ENCODE peak calls at places on chromosomes 16 and 17, in five cellular contexts. One of them, this sample, is unnamed.

GRCh38 chr16:84933774-84934571 is 77.4 kb downstream of the ZDHHC7 start:
- DNase-seq in activated CD4-positive, alpha-beta T cell treated with anti-CD3 and anti-CD28 coated beads for 36 hours: no peak
- DNase-seq in GF-D8: no peak
- DNase-seq in CD4-positive, alpha-beta memory T cell: no peak
- DNase-seq in hypothalamus: peak; percentile 77
- DNase-seq in this sample: no peak

GRCh38 chr17:82050152-82050760 is 1.4 kb downstream of the RFNG start:
- DNase-seq in activated CD4-positive, alpha-beta T cell treated with anti-CD3 and anti-CD28 coated beads for 36 hours: peak; percentile 10
- DNase-seq in GF-D8: no peak
- DNase-seq in CD4-positive, alpha-beta memory T cell: no peak
- DNase-seq in hypothalamus: no peak
- DNase-seq in this sample: no peak

GRCh38 chr17:32265192-32265895 is at the start of gene RHBDL3:
- DNase-seq in activated CD4-positive, alpha-beta T cell treated with anti-CD3 and anti-CD28 coated beads for 36 hours: peak; percentile 27
- DNase-seq in GF-D8: no peak
- DNase-seq in CD4-positive, alpha-beta memory T cell: no peak
- DNase-seq in hypothalamus: peak; percentile 30
- DNase-seq in this sample: no peak

GRCh38 chr16:87409153-87409552 is 17.0 kb downstream of the MAP1LC3B start:
- DNase-seq in activated CD4-positive, alpha-beta T cell treated with anti-CD3 and anti-CD28 coated beads for 36 hours: no peak
- DNase-seq in GF-D8: no peak
- DNase-seq in CD4-positive, alpha-beta memory T cell: no peak
- DNase-seq in hypothalamus: no peak
- DNase-seq in this sample: no peak

GRCh38 chr16:48534601-48535340 is 75.2 kb downstream of the N4BP1 start:
- DNase-seq in activated CD4-positive, alpha-beta T cell treated with anti-CD3 and anti-CD28 coated beads for 36 hours: no peak
- DNase-seq in GF-D8: no peak
- DNase-seq in CD4-positive, alpha-beta memory T cell: no peak
- DNase-seq in hypothalamus: no peak
- DNase-seq in this sample: no peak

GRCh38 chr16:17927015-17927414 is 409.5 kb downstream of the NPIPA8 start:
- DNase-seq in activated CD4-positive, alpha-beta T cell treated with anti-CD3 and anti-CD28 coated beads for 36 hours: no peak
- DNase-seq in GF-D8: no peak
- DNase-seq in CD4-positive, alpha-beta memory T cell: no peak
- DNase-seq in hypothalamus: no peak
- DNase-seq in this sample: no peak

GRCh38 chr16:12296406-12296805 is 319.9 kb downstream of the SNX29 start:
- DNase-seq in activated CD4-positive, alpha-beta T cell treated with anti-CD3 and anti-CD28 coated beads for 36 hours: no peak
- DNase-seq in GF-D8: no peak
- DNase-seq in CD4-positive, alpha-beta memory T cell: no peak
- DNase-seq in hypothalamus: no peak
- DNase-seq in this sample: no peak

GRCh38 chr17:34081269-34081668 is 173.8 kb upstream of the CCL2 start:
- DNase-seq in activated CD4-positive, alpha-beta T cell treated with anti-CD3 and anti-CD28 coated beads for 36 hours: no peak
- DNase-seq in GF-D8: no peak
- DNase-seq in CD4-positive, alpha-beta memory T cell: no peak
- DNase-seq in hypothalamus: no peak
- DNase-seq in this sample: no peak

GRCh38 chr17:54194268-54194667 is 371.5 kb downstream of the KIF2B start:
- DNase-seq in activated CD4-positive, alpha-beta T cell treated with anti-CD3 and anti-CD28 coated beads for 36 hours: no peak
- DNase-seq in GF-D8: no peak
- DNase-seq in CD4-positive, alpha-beta memory T cell: no peak
- DNase-seq in hypothalamus: no peak
- DNase-seq in this sample: no peak

GRCh38 chr17:76072149-76072858 is at the start of gene SRP68:
- DNase-seq in activated CD4-positive, alpha-beta T cell treated with anti-CD3 and anti-CD28 coated beads for 36 hours: peak; percentile 90
- DNase-seq in GF-D8: peak; percentile 82
- DNase-seq in CD4-positive, alpha-beta memory T cell: peak; percentile 77
- DNase-seq in hypothalamus: peak; percentile 95
- DNase-seq in this sample: peak; percentile 77

GRCh38 chr17:42116705-42117396 is 4.3 kb downstream of the KAT2A start:
- DNase-seq in activated CD4-positive, alpha-beta T cell treated with anti-CD3 and anti-CD28 coated beads for 36 hours: peak; percentile 90
- DNase-seq in GF-D8: no peak
- DNase-seq in CD4-positive, alpha-beta memory T cell: peak; percentile 84
- DNase-seq in hypothalamus: peak; percentile 70
- DNase-seq in this sample: peak; percentile 70

GRCh38 chr17:44988256-44988942 is 20.3 kb upstream of the C1QL1 start:
- DNase-seq in activated CD4-positive, alpha-beta T cell treated with anti-CD3 and anti-CD28 coated beads for 36 hours: no peak
- DNase-seq in GF-D8: no peak
- DNase-seq in CD4-positive, alpha-beta memory T cell: no peak
- DNase-seq in hypothalamus: no peak
- DNase-seq in this sample: no peak

GRCh38 chr17:50547736-50548083 is 736 bp downstream of the SPATA20 start:
- DNase-seq in activated CD4-positive, alpha-beta T cell treated with anti-CD3 and anti-CD28 coated beads for 36 hours: no peak
- DNase-seq in GF-D8: no peak
- DNase-seq in CD4-positive, alpha-beta memory T cell: no peak
- DNase-seq in hypothalamus: no peak
- DNase-seq in this sample: no peak

GRCh38 chr17:19410875-19411291 is at the start of gene RNF112:
- DNase-seq in activated CD4-positive, alpha-beta T cell treated with anti-CD3 and anti-CD28 coated beads for 36 hours: no peak
- DNase-seq in GF-D8: no peak
- DNase-seq in CD4-positive, alpha-beta memory T cell: no peak
- DNase-seq in hypothalamus: peak; percentile 39
- DNase-seq in this sample: no peak

GRCh38 chr17:15289285-15290185 is 24.4 kb upstream of the PMP22 start:
- DNase-seq in activated CD4-positive, alpha-beta T cell treated with anti-CD3 and anti-CD28 coated beads for 36 hours: no peak
- DNase-seq in GF-D8: no peak
- DNase-seq in CD4-positive, alpha-beta memory T cell: no peak
- DNase-seq in hypothalamus: no peak
- DNase-seq in this sample: no peak

GRCh38 chr16:83552193-83552592 is 255.6 kb upstream of the HSBP1 start:
- DNase-seq in activated CD4-positive, alpha-beta T cell treated with anti-CD3 and anti-CD28 coated beads for 36 hours: no peak
- DNase-seq in GF-D8: no peak
- DNase-seq in CD4-positive, alpha-beta memory T cell: no peak
- DNase-seq in hypothalamus: no peak
- DNase-seq in this sample: no peak

GRCh38 chr16:57091200-57091989 is 988 bp upstream of the CPNE2 start:
- DNase-seq in activated CD4-positive, alpha-beta T cell treated with anti-CD3 and anti-CD28 coated beads for 36 hours: no peak
- DNase-seq in GF-D8: no peak
- DNase-seq in CD4-positive, alpha-beta memory T cell: no peak
- DNase-seq in hypothalamus: peak; percentile 25
- DNase-seq in this sample: no peak

GRCh38 chr16:54647731-54648221 is 282.9 kb upstream of the IRX5 start:
- DNase-seq in activated CD4-positive, alpha-beta T cell treated with anti-CD3 and anti-CD28 coated beads for 36 hours: no peak
- DNase-seq in GF-D8: no peak
- DNase-seq in CD4-positive, alpha-beta memory T cell: no peak
- DNase-seq in hypothalamus: no peak
- DNase-seq in this sample: no peak

GRCh38 chr17:74052993-74053744 is 150.3 kb upstream of the RPL38 start:
- DNase-seq in activated CD4-positive, alpha-beta T cell treated with anti-CD3 and anti-CD28 coated beads for 36 hours: no peak
- DNase-seq in GF-D8: no peak
- DNase-seq in CD4-positive, alpha-beta memory T cell: no peak
- DNase-seq in hypothalamus: no peak
- DNase-seq in this sample: no peak

GRCh38 chr16:73365010-73365409 is 317.1 kb upstream of the ZFHX3 start:
- DNase-seq in activated CD4-positive, alpha-beta T cell treated with anti-CD3 and anti-CD28 coated beads for 36 hours: no peak
- DNase-seq in GF-D8: no peak
- DNase-seq in CD4-positive, alpha-beta memory T cell: no peak
- DNase-seq in hypothalamus: peak; percentile 0
- DNase-seq in this sample: peak; percentile 71

GRCh38 chr17:75487351-75488070 is 27.8 kb downstream of the CASKIN2 start:
- DNase-seq in activated CD4-positive, alpha-beta T cell treated with anti-CD3 and anti-CD28 coated beads for 36 hours: peak; percentile 56
- DNase-seq in GF-D8: peak; percentile 75
- DNase-seq in CD4-positive, alpha-beta memory T cell: peak; percentile 51
- DNase-seq in hypothalamus: no peak
- DNase-seq in this sample: no peak

GRCh38 chr16:4327782-4328579 is 12.1 kb downstream of the GLIS2 start:
- DNase-seq in activated CD4-positive, alpha-beta T cell treated with anti-CD3 and anti-CD28 coated beads for 36 hours: peak; percentile 82
- DNase-seq in GF-D8: peak; percentile 23
- DNase-seq in CD4-positive, alpha-beta memory T cell: peak; percentile 43
- DNase-seq in hypothalamus: peak; percentile 77
- DNase-seq in this sample: peak; percentile 11

GRCh38 chr16:57277586-57277985 is 6.9 kb downstream of the PLLP start:
- DNase-seq in activated CD4-positive, alpha-beta T cell treated with anti-CD3 and anti-CD28 coated beads for 36 hours: peak; percentile 83
- DNase-seq in GF-D8: peak; percentile 51
- DNase-seq in CD4-positive, alpha-beta memory T cell: peak; percentile 79
- DNase-seq in hypothalamus: no peak
- DNase-seq in this sample: peak; percentile 12

GRCh38 chr17:74959826-74960738 is 12.5 kb downstream of the HID1 start:
- DNase-seq in activated CD4-positive, alpha-beta T cell treated with anti-CD3 and anti-CD28 coated beads for 36 hours: no peak
- DNase-seq in GF-D8: no peak
- DNase-seq in CD4-positive, alpha-beta memory T cell: no peak
- DNase-seq in hypothalamus: no peak
- DNase-seq in this sample: no peak

GRCh38 chr17:2889256-2889655 is 93.0 kb downstream of the RAP1GAP2 start:
- DNase-seq in activated CD4-positive, alpha-beta T cell treated with anti-CD3 and anti-CD28 coated beads for 36 hours: no peak
- DNase-seq in GF-D8: no peak
- DNase-seq in CD4-positive, alpha-beta memory T cell: no peak
- DNase-seq in hypothalamus: no peak
- DNase-seq in this sample: no peak

GRCh38 chr16:65468121-65468520 is 346.3 kb upstream of the CDH11 start:
- DNase-seq in activated CD4-positive, alpha-beta T cell treated with anti-CD3 and anti-CD28 coated beads for 36 hours: no peak
- DNase-seq in GF-D8: no peak
- DNase-seq in CD4-positive, alpha-beta memory T cell: no peak
- DNase-seq in hypothalamus: no peak
- DNase-seq in this sample: no peak

GRCh38 chr17:82287849-82288601 is 14.5 kb upstream of the CSNK1D start:
- DNase-seq in activated CD4-positive, alpha-beta T cell treated with anti-CD3 and anti-CD28 coated beads for 36 hours: no peak
- DNase-seq in GF-D8: peak; percentile 91
- DNase-seq in CD4-positive, alpha-beta memory T cell: no peak
- DNase-seq in hypothalamus: no peak
- DNase-seq in this sample: no peak

GRCh38 chr17:31888124-31888523 is 13.4 kb downstream of the UTP6 start:
- DNase-seq in activated CD4-positive, alpha-beta T cell treated with anti-CD3 and anti-CD28 coated beads for 36 hours: no peak
- DNase-seq in GF-D8: peak; percentile 3
- DNase-seq in CD4-positive, alpha-beta memory T cell: no peak
- DNase-seq in hypothalamus: peak; percentile 2
- DNase-seq in this sample: no peak

GRCh38 chr16:65446441-65446840 is 324.6 kb upstream of the CDH11 start:
- DNase-seq in activated CD4-positive, alpha-beta T cell treated with anti-CD3 and anti-CD28 coated beads for 36 hours: no peak
- DNase-seq in GF-D8: no peak
- DNase-seq in CD4-positive, alpha-beta memory T cell: no peak
- DNase-seq in hypothalamus: no peak
- DNase-seq in this sample: no peak

GRCh38 chr16:31477220-31478216 is 5.4 kb upstream of the SLC5A2 start:
- DNase-seq in activated CD4-positive, alpha-beta T cell treated with anti-CD3 and anti-CD28 coated beads for 36 hours: peak; percentile 52
- DNase-seq in GF-D8: peak; percentile 56
- DNase-seq in CD4-positive, alpha-beta memory T cell: peak; percentile 3
- DNase-seq in hypothalamus: peak; percentile 11
- DNase-seq in this sample: no peak

GRCh38 chr16:64180136-64180900 is 941.5 kb downstream of the CDH11 start:
- DNase-seq in activated CD4-positive, alpha-beta T cell treated with anti-CD3 and anti-CD28 coated beads for 36 hours: no peak
- DNase-seq in GF-D8: no peak
- DNase-seq in CD4-positive, alpha-beta memory T cell: no peak
- DNase-seq in hypothalamus: no peak
- DNase-seq in this sample: no peak